ENCODE peak calls at places on chromosomes 4 and X, in nine cellular contexts. One of them, this sample, is unnamed.

GRCh38 chrX:145563159-145563558 is 254.5 kb upstream of the SLITRK2 start:
- DNase-seq in germinal center: no peak
- DNase-seq in fibroblast of pulmonary artery: no peak
- DNase-seq in NCI-H1092 treated with DMSO at 0.1 percent for 48 hours: no peak
- DNase-seq in activated T-helper 1 cell treated with anti-CD3 and anti-CD28 coated beads, Interleukin-2, amount 50 U/mL, for 16 hours: no peak
- DNase-seq in astrocyte of the spinal cord: no peak
- DNase-seq in cortex of kidney: no peak
- DNase-seq in ACHN: no peak
- DNase-seq in neural progenitor cell: no peak
- DNase-seq in this sample: no peak

GRCh38 chr4:13705521-13706035 is 78.1 kb upstream of the BOD1L1 start:
- DNase-seq in activated T-helper 1 cell treated with anti-CD3 and anti-CD28 coated beads, Interleukin-2, amount 50 U/mL, for 16 hours: no peak
- DNase-seq in ACHN: peak
- DNase-seq in germinal center: no peak
- DNase-seq in neural progenitor cell: no peak
- DNase-seq in astrocyte of the spinal cord: no peak
- DNase-seq in cortex of kidney: no peak
- DNase-seq in fibroblast of pulmonary artery: no peak
- DNase-seq in NCI-H1092 treated with DMSO at 0.1 percent for 48 hours: peak
- DNase-seq in this sample: peak

GRCh38 chrX:107677501-107677901 is 49.2 kb downstream of the PRPS1 start:
- DNase-seq in neural progenitor cell: peak
- DNase-seq in cortex of kidney: no peak
- DNase-seq in astrocyte of the spinal cord: peak
- DNase-seq in germinal center: no peak
- DNase-seq in fibroblast of pulmonary artery: peak
- DNase-seq in activated T-helper 1 cell treated with anti-CD3 and anti-CD28 coated beads, Interleukin-2, amount 50 U/mL, for 16 hours: no peak
- DNase-seq in ACHN: peak
- DNase-seq in NCI-H1092 treated with DMSO at 0.1 percent for 48 hours: no peak
- DNase-seq in this sample: no peak

GRCh38 chr4:150782921-150783320 is 201.0 kb downstream of the MAB21L2 start:
- DNase-seq in germinal center: no peak
- DNase-seq in cortex of kidney: no peak
- DNase-seq in ACHN: no peak
- DNase-seq in neural progenitor cell: no peak
- DNase-seq in activated T-helper 1 cell treated with anti-CD3 and anti-CD28 coated beads, Interleukin-2, amount 50 U/mL, for 16 hours: no peak
- DNase-seq in fibroblast of pulmonary artery: peak
- DNase-seq in astrocyte of the spinal cord: peak
- DNase-seq in NCI-H1092 treated with DMSO at 0.1 percent for 48 hours: no peak
- DNase-seq in this sample: no peak

GRCh38 chr4:6172093-6172926 is 28.0 kb downstream of the JAKMIP1 start:
- DNase-seq in germinal center: no peak
- DNase-seq in activated T-helper 1 cell treated with anti-CD3 and anti-CD28 coated beads, Interleukin-2, amount 50 U/mL, for 16 hours: no peak
- DNase-seq in neural progenitor cell: no peak
- DNase-seq in fibroblast of pulmonary artery: no peak
- DNase-seq in ACHN: no peak
- DNase-seq in cortex of kidney: no peak
- DNase-seq in astrocyte of the spinal cord: no peak
- DNase-seq in NCI-H1092 treated with DMSO at 0.1 percent for 48 hours: no peak
- DNase-seq in this sample: no peak

GRCh38 chr4:183142566-183143545 is 43.8 kb downstream of the WWC2 start:
- DNase-seq in activated T-helper 1 cell treated with anti-CD3 and anti-CD28 coated beads, Interleukin-2, amount 50 U/mL, for 16 hours: no peak
- DNase-seq in cortex of kidney: no peak
- DNase-seq in astrocyte of the spinal cord: peak
- DNase-seq in ACHN: peak
- DNase-seq in fibroblast of pulmonary artery: peak
- DNase-seq in neural progenitor cell: no peak
- DNase-seq in NCI-H1092 treated with DMSO at 0.1 percent for 48 hours: peak
- DNase-seq in germinal center: no peak
- DNase-seq in this sample: peak

GRCh38 chrX:72146527-72146926 is 14.8 kb upstream of the RTL5 start:
- DNase-seq in NCI-H1092 treated with DMSO at 0.1 percent for 48 hours: no peak
- DNase-seq in astrocyte of the spinal cord: no peak
- DNase-seq in germinal center: no peak
- DNase-seq in neural progenitor cell: no peak
- DNase-seq in fibroblast of pulmonary artery: no peak
- DNase-seq in activated T-helper 1 cell treated with anti-CD3 and anti-CD28 coated beads, Interleukin-2, amount 50 U/mL, for 16 hours: no peak
- DNase-seq in ACHN: no peak
- DNase-seq in cortex of kidney: no peak
- DNase-seq in this sample: no peak

GRCh38 chr4:6463311-6464289 is 8.8 kb downstream of the PPP2R2C start:
- DNase-seq in neural progenitor cell: peak
- DNase-seq in fibroblast of pulmonary artery: no peak
- DNase-seq in NCI-H1092 treated with DMSO at 0.1 percent for 48 hours: no peak
- DNase-seq in ACHN: no peak
- DNase-seq in activated T-helper 1 cell treated with anti-CD3 and anti-CD28 coated beads, Interleukin-2, amount 50 U/mL, for 16 hours: no peak
- DNase-seq in astrocyte of the spinal cord: no peak
- DNase-seq in germinal center: no peak
- DNase-seq in cortex of kidney: no peak
- DNase-seq in this sample: no peak

GRCh38 chr4:186144180-186144579 is 39.7 kb downstream of the FAM149A start:
- DNase-seq in astrocyte of the spinal cord: peak
- DNase-seq in ACHN: peak
- DNase-seq in germinal center: no peak
- DNase-seq in NCI-H1092 treated with DMSO at 0.1 percent for 48 hours: peak
- DNase-seq in neural progenitor cell: peak
- DNase-seq in cortex of kidney: no peak
- DNase-seq in activated T-helper 1 cell treated with anti-CD3 and anti-CD28 coated beads, Interleukin-2, amount 50 U/mL, for 16 hours: no peak
- DNase-seq in fibroblast of pulmonary artery: peak
- DNase-seq in this sample: peak

GRCh38 chr4:6087669-6088068 is 69.4 kb upstream of the C4orf50 start:
- DNase-seq in neural progenitor cell: peak
- DNase-seq in cortex of kidney: no peak
- DNase-seq in activated T-helper 1 cell treated with anti-CD3 and anti-CD28 coated beads, Interleukin-2, amount 50 U/mL, for 16 hours: no peak
- DNase-seq in astrocyte of the spinal cord: no peak
- DNase-seq in germinal center: no peak
- DNase-seq in NCI-H1092 treated with DMSO at 0.1 percent for 48 hours: peak
- DNase-seq in ACHN: peak
- DNase-seq in fibroblast of pulmonary artery: peak
- DNase-seq in this sample: peak

GRCh38 chrX:2801223-2801622 is 27.5 kb upstream of the GYG2 start:
- DNase-seq in ACHN: no peak
- DNase-seq in germinal center: no peak
- DNase-seq in astrocyte of the spinal cord: no peak
- DNase-seq in cortex of kidney: no peak
- DNase-seq in NCI-H1092 treated with DMSO at 0.1 percent for 48 hours: no peak
- DNase-seq in activated T-helper 1 cell treated with anti-CD3 and anti-CD28 coated beads, Interleukin-2, amount 50 U/mL, for 16 hours: no peak
- DNase-seq in neural progenitor cell: no peak
- DNase-seq in fibroblast of pulmonary artery: no peak
- DNase-seq in this sample: no peak

GRCh38 chrX:103615781-103616180 is 8.0 kb downstream of the TCEAL3 start:
- DNase-seq in cortex of kidney: no peak
- DNase-seq in fibroblast of pulmonary artery: no peak
- DNase-seq in neural progenitor cell: no peak
- DNase-seq in astrocyte of the spinal cord: peak
- DNase-seq in ACHN: no peak
- DNase-seq in NCI-H1092 treated with DMSO at 0.1 percent for 48 hours: no peak
- DNase-seq in activated T-helper 1 cell treated with anti-CD3 and anti-CD28 coated beads, Interleukin-2, amount 50 U/mL, for 16 hours: no peak
- DNase-seq in germinal center: no peak
- DNase-seq in this sample: no peak

GRCh38 chr4:176084769-176085168 is 19.1 kb downstream of the WDR17 start:
- DNase-seq in cortex of kidney: no peak
- DNase-seq in astrocyte of the spinal cord: no peak
- DNase-seq in activated T-helper 1 cell treated with anti-CD3 and anti-CD28 coated beads, Interleukin-2, amount 50 U/mL, for 16 hours: no peak
- DNase-seq in neural progenitor cell: no peak
- DNase-seq in NCI-H1092 treated with DMSO at 0.1 percent for 48 hours: no peak
- DNase-seq in germinal center: no peak
- DNase-seq in ACHN: no peak
- DNase-seq in fibroblast of pulmonary artery: no peak
- DNase-seq in this sample: no peak

GRCh38 chr4:128512767-128513322 is 225.2 kb upstream of the PGRMC2 start:
- DNase-seq in cortex of kidney: no peak
- DNase-seq in neural progenitor cell: no peak
- DNase-seq in astrocyte of the spinal cord: no peak
- DNase-seq in NCI-H1092 treated with DMSO at 0.1 percent for 48 hours: no peak
- DNase-seq in ACHN: no peak
- DNase-seq in fibroblast of pulmonary artery: peak
- DNase-seq in activated T-helper 1 cell treated with anti-CD3 and anti-CD28 coated beads, Interleukin-2, amount 50 U/mL, for 16 hours: no peak
- DNase-seq in germinal center: no peak
- DNase-seq in this sample: no peak

GRCh38 chr4:163448541-163449203 is 24.9 kb downstream of the TKTL2 start:
- DNase-seq in germinal center: no peak
- DNase-seq in fibroblast of pulmonary artery: peak
- DNase-seq in NCI-H1092 treated with DMSO at 0.1 percent for 48 hours: no peak
- DNase-seq in cortex of kidney: no peak
- DNase-seq in ACHN: peak
- DNase-seq in neural progenitor cell: no peak
- DNase-seq in astrocyte of the spinal cord: peak
- DNase-seq in activated T-helper 1 cell treated with anti-CD3 and anti-CD28 coated beads, Interleukin-2, amount 50 U/mL, for 16 hours: no peak
- DNase-seq in this sample: no peak

GRCh38 chr4:1183985-1184773 is 11.8 kb upstream of the SPON2 start:
- DNase-seq in cortex of kidney: no peak
- DNase-seq in activated T-helper 1 cell treated with anti-CD3 and anti-CD28 coated beads, Interleukin-2, amount 50 U/mL, for 16 hours: no peak
- DNase-seq in germinal center: no peak
- DNase-seq in NCI-H1092 treated with DMSO at 0.1 percent for 48 hours: no peak
- DNase-seq in ACHN: no peak
- DNase-seq in neural progenitor cell: no peak
- DNase-seq in astrocyte of the spinal cord: no peak
- DNase-seq in fibroblast of pulmonary artery: peak
- DNase-seq in this sample: no peak

GRCh38 chr4:993111-994029 is at the start of gene SLC26A1:
- DNase-seq in cortex of kidney: no peak
- DNase-seq in NCI-H1092 treated with DMSO at 0.1 percent for 48 hours: no peak
- DNase-seq in ACHN: peak
- DNase-seq in fibroblast of pulmonary artery: no peak
- DNase-seq in neural progenitor cell: no peak
- DNase-seq in astrocyte of the spinal cord: no peak
- DNase-seq in activated T-helper 1 cell treated with anti-CD3 and anti-CD28 coated beads, Interleukin-2, amount 50 U/mL, for 16 hours: no peak
- DNase-seq in germinal center: no peak
- DNase-seq in this sample: no peak

GRCh38 chr4:55030606-55031005 is 94.8 kb downstream of the KDR start:
- DNase-seq in astrocyte of the spinal cord: no peak
- DNase-seq in fibroblast of pulmonary artery: no peak
- DNase-seq in germinal center: no peak
- DNase-seq in activated T-helper 1 cell treated with anti-CD3 and anti-CD28 coated beads, Interleukin-2, amount 50 U/mL, for 16 hours: no peak
- DNase-seq in ACHN: no peak
- DNase-seq in NCI-H1092 treated with DMSO at 0.1 percent for 48 hours: no peak
- DNase-seq in neural progenitor cell: peak
- DNase-seq in cortex of kidney: no peak
- DNase-seq in this sample: no peak

GRCh38 chr4:55793479-55793878 is 26.1 kb upstream of the EXOC1L start:
- DNase-seq in germinal center: no peak
- DNase-seq in neural progenitor cell: no peak
- DNase-seq in fibroblast of pulmonary artery: no peak
- DNase-seq in ACHN: no peak
- DNase-seq in NCI-H1092 treated with DMSO at 0.1 percent for 48 hours: no peak
- DNase-seq in astrocyte of the spinal cord: no peak
- DNase-seq in activated T-helper 1 cell treated with anti-CD3 and anti-CD28 coated beads, Interleukin-2, amount 50 U/mL, for 16 hours: no peak
- DNase-seq in cortex of kidney: no peak
- DNase-seq in this sample: no peak

GRCh38 chr4:67907650-67908049 is 23.8 kb upstream of the TMPRSS11D start:
- DNase-seq in astrocyte of the spinal cord: no peak
- DNase-seq in activated T-helper 1 cell treated with anti-CD3 and anti-CD28 coated beads, Interleukin-2, amount 50 U/mL, for 16 hours: no peak
- DNase-seq in ACHN: no peak
- DNase-seq in fibroblast of pulmonary artery: no peak
- DNase-seq in neural progenitor cell: no peak
- DNase-seq in cortex of kidney: no peak
- DNase-seq in NCI-H1092 treated with DMSO at 0.1 percent for 48 hours: no peak
- DNase-seq in germinal center: no peak
- DNase-seq in this sample: no peak

GRCh38 chr4:16516796-16517413 is 290.6 kb upstream of the TAPT1 start:
- DNase-seq in NCI-H1092 treated with DMSO at 0.1 percent for 48 hours: no peak
- DNase-seq in fibroblast of pulmonary artery: peak
- DNase-seq in ACHN: no peak
- DNase-seq in activated T-helper 1 cell treated with anti-CD3 and anti-CD28 coated beads, Interleukin-2, amount 50 U/mL, for 16 hours: no peak
- DNase-seq in cortex of kidney: no peak
- DNase-seq in neural progenitor cell: peak
- DNase-seq in astrocyte of the spinal cord: peak
- DNase-seq in germinal center: no peak
- DNase-seq in this sample: no peak

GRCh38 chrX:80648023-80648422 is 161.7 kb downstream of the BRWD3 start:
- DNase-seq in NCI-H1092 treated with DMSO at 0.1 percent for 48 hours: no peak
- DNase-seq in cortex of kidney: no peak
- DNase-seq in fibroblast of pulmonary artery: peak
- DNase-seq in activated T-helper 1 cell treated with anti-CD3 and anti-CD28 coated beads, Interleukin-2, amount 50 U/mL, for 16 hours: no peak
- DNase-seq in astrocyte of the spinal cord: peak
- DNase-seq in germinal center: no peak
- DNase-seq in neural progenitor cell: peak
- DNase-seq in ACHN: peak
- DNase-seq in this sample: no peak

GRCh38 chr4:41590591-41590990 is 52.6 kb downstream of the LIMCH1 start:
- DNase-seq in neural progenitor cell: no peak
- DNase-seq in activated T-helper 1 cell treated with anti-CD3 and anti-CD28 coated beads, Interleukin-2, amount 50 U/mL, for 16 hours: no peak
- DNase-seq in astrocyte of the spinal cord: no peak
- DNase-seq in cortex of kidney: no peak
- DNase-seq in fibroblast of pulmonary artery: no peak
- DNase-seq in NCI-H1092 treated with DMSO at 0.1 percent for 48 hours: peak
- DNase-seq in germinal center: no peak
- DNase-seq in ACHN: no peak
- DNase-seq in this sample: peak

GRCh38 chrX:8913665-8914409 is 112.7 kb upstream of the FAM9A start:
- DNase-seq in cortex of kidney: no peak
- DNase-seq in activated T-helper 1 cell treated with anti-CD3 and anti-CD28 coated beads, Interleukin-2, amount 50 U/mL, for 16 hours: no peak
- DNase-seq in ACHN: no peak
- DNase-seq in astrocyte of the spinal cord: peak
- DNase-seq in germinal center: no peak
- DNase-seq in NCI-H1092 treated with DMSO at 0.1 percent for 48 hours: no peak
- DNase-seq in fibroblast of pulmonary artery: peak
- DNase-seq in neural progenitor cell: no peak
- DNase-seq in this sample: no peak

This sample was measured in Calu3.